ENCODE peak calls at places on chromosomes 5 and 9, in four cellular contexts. H is SK-N-SH, Z is GM23248, F is GM12878. S is an unnamed sample.

GRCh38 chr5:43773032-43773830 is 170.3 kb downstream of the NNT start:
- DNase-seq in H (no peak), F (no peak), Z (peak; percentile 75), S (no peak)

GRCh38 chr5:42887575-42887974 is 75.9 kb upstream of the SELENOP start:
- DNase-seq in F (no peak), H (no peak), Z (no peak), S (no peak)

GRCh38 chr5:33346534-33346933 is 94.2 kb upstream of the TARS1 start:
- DNase-seq in F (no peak), Z (no peak), H (no peak), S (no peak)

GRCh38 chr5:93186031-93186682 is 394.9 kb downstream of the NR2F1-AS1 start:
- DNase-seq in F (no peak), Z (peak; percentile 91), H (no peak), S (no peak)

GRCh38 chr9:127087836-127088235 is 34.6 kb downstream of the ANGPTL2 start:
- DNase-seq in H (no peak), F (no peak), Z (no peak), S (no peak)

GRCh38 chr9:89802809-89803355 is 198.1 kb downstream of the GADD45G start:
- DNase-seq in F (no peak), Z (no peak), H (peak; percentile 45), S (no peak)

GRCh38 chr5:108148715-108149139 is 233.2 kb downstream of the FBXL17 start:
- DNase-seq in Z (peak; percentile 65), H (peak; percentile 24), F (no peak), S (peak; percentile 54)

GRCh38 chr9:81211741-81212140 is 477.6 kb downstream of the TLE1 start:
- DNase-seq in Z (no peak), H (no peak), F (no peak), S (no peak)

GRCh38 chr9:4099961-4100360 is 199.9 kb downstream of the GLIS3 start:
- DNase-seq in H (no peak), F (no peak), Z (peak; percentile 80), S (no peak)

GRCh38 chr5:45512521-45512920 is 183.7 kb downstream of the HCN1 start:
- DNase-seq in H (no peak), F (no peak), Z (no peak), S (no peak)

GRCh38 chr9:4985376-4986266 is 549 bp downstream of the JAK2 start:
- DNase-seq in Z (peak; percentile 80), H (no peak), F (no peak), S (peak; percentile 80)

GRCh38 chr5:172841258-172841657 is 7.2 kb downstream of the ERGIC1 start:
- DNase-seq in H (no peak), Z (no peak), F (no peak), S (no peak)

GRCh38 chr5:170571885-170572284 is 68.1 kb downstream of the KCNIP1 start:
- DNase-seq in Z (no peak), H (no peak), F (no peak), S (no peak)

GRCh38 chr9:33344145-33344544 is 53.8 kb downstream of the NFX1 start:
- DNase-seq in Z (no peak), F (no peak), H (no peak), S (no peak)

GRCh38 chr9:90112791-90113190 is 508.0 kb downstream of the GADD45G start:
- DNase-seq in F (no peak), Z (peak; percentile 30), H (no peak), S (no peak)

GRCh38 chr5:179268399-179268952 is 76.8 kb downstream of the ADAMTS2 start:
- DNase-seq in H (peak; percentile 18), F (no peak), Z (no peak), S (no peak)

GRCh38 chr9:131178382-131178781 is 53.0 kb downstream of the NUP214 start:
- DNase-seq in H (peak; percentile 83), F (peak; percentile 23), Z (peak; percentile 82), S (peak; percentile 91)

GRCh38 chr9:2663486-2663885 is 41.9 kb downstream of the VLDLR start:
- DNase-seq in Z (no peak), H (no peak), F (no peak), S (no peak)

GRCh38 chr9:108831496-108832178 is 24.1 kb downstream of the ACTL7B start:
- DNase-seq in H (no peak), Z (no peak), F (no peak), S (no peak)

GRCh38 chr5:172451771-172452197 is 2.5 kb downstream of the SH3PXD2B start:
- DNase-seq in H (no peak), Z (peak; percentile 83), F (no peak), S (no peak)

GRCh38 chr5:109350537-109351270 is 59.1 kb downstream of the PJA2 start:
- DNase-seq in F (no peak), H (no peak), Z (peak; percentile 39), S (no peak)

GRCh38 chr5:10539685-10539998 is 24.2 kb upstream of the ANKRD33B start:
- DNase-seq in H (no peak), Z (peak; percentile 65), F (no peak), S (no peak)

GRCh38 chr5:103474671-103475070 is 87.9 kb downstream of the NUDT12 start:
- DNase-seq in Z (no peak), F (no peak), H (no peak), S (no peak)

GRCh38 chr9:115262477-115262876 is 144.5 kb upstream of the TNC start:
- DNase-seq in Z (peak; percentile 69), F (no peak), H (peak; percentile 73), S (no peak)

GRCh38 chr9:31135567-31135966 is 1248.9 kb upstream of the ACO1 start:
- DNase-seq in Z (no peak), H (no peak), F (no peak), S (no peak)

GRCh38 chr9:97851450-97851883 is 1.6 kb upstream of the FOXE1 start:
- DNase-seq in Z (no peak), H (no peak), F (no peak), S (no peak)

GRCh38 chr5:98416541-98416940 is 356.9 kb upstream of the RGMB start:
- DNase-seq in H (no peak), F (no peak), Z (peak; percentile 78), S (no peak)

DNA sequence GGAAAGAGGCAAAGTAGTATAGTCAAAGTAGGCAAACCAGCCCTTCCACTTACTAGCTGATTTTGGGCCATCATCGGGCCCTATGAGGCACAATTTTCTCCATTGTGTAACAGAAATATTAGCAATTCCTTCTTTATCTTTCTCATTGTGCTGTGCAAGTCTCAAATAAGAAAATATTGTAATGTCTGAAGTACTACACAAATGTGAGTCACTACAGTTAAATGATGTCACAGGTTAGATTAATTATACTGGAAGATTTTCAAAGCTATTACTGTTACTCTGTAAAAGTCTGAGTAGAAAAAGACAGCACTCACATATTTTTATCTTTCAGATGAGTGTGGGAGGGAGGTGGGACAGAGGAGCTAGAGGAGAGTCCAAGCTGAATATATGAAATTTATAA is 12.4 kb upstream of the TMC1 start:
- DNase-seq in Z (peak; percentile 80), H (no peak), F (no peak), S (no peak)
- H3K9ac ChIP-seq in Z (peak overlapping the region; percentile 56), H (peak overlapping the region; percentile 25), F (no peak overlapping the region), S (no peak overlapping the region)

DNA sequence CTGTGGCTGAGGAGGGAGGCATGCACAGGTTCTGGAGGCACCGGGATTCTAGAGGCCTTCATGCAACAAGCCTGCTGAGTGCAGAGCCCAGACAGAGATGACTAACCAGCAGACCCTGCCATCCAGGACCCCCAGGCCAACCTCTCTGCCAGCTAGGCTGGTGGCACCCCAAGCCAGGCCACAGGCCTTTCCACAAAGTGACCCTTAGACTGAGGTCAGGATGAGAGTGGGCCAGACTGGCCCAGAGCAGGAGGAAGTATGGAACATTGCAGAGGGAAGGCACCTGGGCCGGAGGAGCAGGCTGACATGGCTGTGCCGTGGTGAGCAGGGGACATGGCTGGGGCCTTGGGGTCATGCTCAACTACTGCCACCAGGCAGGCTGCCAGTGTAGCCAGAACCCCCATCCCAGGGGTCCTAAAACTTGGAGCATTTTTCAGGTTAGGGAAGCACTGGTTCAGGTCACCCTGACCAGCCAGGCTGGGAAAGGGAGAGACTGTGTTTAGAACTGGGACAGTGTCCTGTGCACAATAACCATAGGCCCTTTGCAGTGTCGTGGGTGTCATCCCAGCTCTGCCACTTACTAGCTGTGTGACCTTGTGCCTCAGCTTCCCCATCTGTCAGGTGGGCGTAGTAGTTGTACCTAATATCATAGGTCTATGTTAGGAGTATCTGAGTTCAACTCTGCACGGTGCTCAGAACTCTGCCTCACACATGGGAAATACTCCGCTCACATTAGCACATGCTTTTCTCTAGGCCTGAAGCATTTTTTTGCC is 17.3 kb downstream of the TCF7 start:
- DNase-seq in F (no peak), Z (no peak), H (no peak), S (no peak)
- H4K20me1 ChIP-seq in F (no peaks in the 10 kb centered on the region), Z (no peaks in the 10 kb centered on the region), H (peaks cover 13% of the 10 kb centered on the region), S (peaks cover 12% of the 10 kb centered on the region)

GRCh38 chr5:56460681-56461191 is 227.6 kb upstream of the ANKRD55 start:
- DNase-seq in F (no peak), Z (no peak), H (peak; percentile 66), S (no peak)
- H3K27ac ChIP-seq in F (no peak overlapping the region), Z (no peak overlapping the region), H (peak overlapping the region; percentile 41), S (no peak overlapping the region)

GRCh38 chr5:14284366-14285148 is 141.4 kb downstream of the TRIO start:
- DNase-seq in Z (no peak), F (no peak), H (no peak), S (no peak)

GRCh38 chr5:14286574-14287399 is 143.6 kb downstream of the TRIO start:
- DNase-seq in H (no peak), Z (no peak), F (peak; percentile 86), S (no peak)

GRCh38 chr5:14280294-14280854 is 137.2 kb downstream of the TRIO start:
- DNase-seq in F (no peak), H (no peak), Z (no peak), S (no peak)

GRCh38 chr5:14281746-14282181 is 138.6 kb downstream of the TRIO start:
- DNase-seq in H (no peak), Z (no peak), F (no peak), S (no peak)

DNA sequence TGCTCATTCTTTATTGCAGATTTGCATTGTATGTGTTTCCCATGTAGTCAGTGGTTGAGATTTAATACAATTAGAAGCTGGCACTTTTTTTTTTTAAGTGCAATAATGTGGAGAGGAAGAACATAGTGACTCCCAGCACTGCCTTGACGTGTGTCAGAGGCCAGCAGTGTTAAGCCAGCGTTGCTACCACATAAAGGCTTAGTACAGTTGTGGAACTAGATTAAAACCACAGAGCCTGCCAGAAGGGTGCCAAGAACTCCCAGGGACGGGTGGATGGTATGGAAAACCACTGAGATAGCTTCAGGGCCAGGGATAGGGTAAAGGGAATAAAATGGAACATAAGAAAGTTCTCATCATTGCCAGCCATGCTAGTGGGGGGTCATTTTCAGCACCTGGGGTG is 142.9 kb downstream of the TRIO start:
- DNase-seq in F (no peak), Z (no peak), H (no peak), S (no peak)
- H3K9ac ChIP-seq in F (no peak overlapping the region), Z (no peak overlapping the region), H (no peak overlapping the region), S (no peak overlapping the region)

GRCh38 chr5:34684980-34685352 is 28.8 kb downstream of the RAI14 start:
- DNase-seq in Z (no peak), F (no peak), H (no peak), S (no peak)

GRCh38 chr5:34688015-34688800 is 32.1 kb downstream of the RAI14 start:
- DNase-seq in H (no peak), F (no peak), Z (no peak), S (no peak)

GRCh38 chr5:34685485-34686197 is 29.5 kb downstream of the RAI14 start:
- DNase-seq in Z (peak; percentile 92), F (no peak), H (no peak), S (no peak)

GRCh38 chr5:34687269-34688011 is 31.3 kb downstream of the RAI14 start:
- DNase-seq in Z (peak; percentile 75), H (no peak), F (no peak), S (no peak)

GRCh38 chr5:34686762-34687268 is 30.7 kb downstream of the RAI14 start:
- DNase-seq in Z (peak; percentile 95), H (no peak), F (no peak), S (no peak)
- H4K20me1 ChIP-seq in Z (no peaks in the 10 kb centered on the region), H (peaks cover 29% of the 10 kb centered on the region), F (no peaks in the 10 kb centered on the region), S (no peaks in the 10 kb centered on the region)

GRCh38 chr5:59620535-59621212 is 272.9 kb downstream of the PDE4D start:
- DNase-seq in F (no peak), H (no peak), Z (peak; percentile 5), S (no peak)
- H3K27ac ChIP-seq in F (no peak overlapping the region), H (peak overlapping the region; percentile 6), Z (no peak overlapping the region), S (no peak overlapping the region)

S was measured in Karpas-422.